ENCODE peak calls at places on chromosomes 16 and 17, in seven cellular contexts. F is ACHN; B is left cardiac atrium; S is CD8-positive, alpha-beta memory T cell; Q is stimulated activated CD8-positive, alpha-beta memory T cell treated with anti-CD3 and anti-CD28 coated beads, Interleukin-7, amount 100 ng/mL, for 1 hour; T is activated naive CD8-positive, alpha-beta T cell treated with anti-CD3 and anti-CD28 coated beads, Interleukin-2, amount 10 ng/mL, durations not matched to agents 7 days and 5 days; D is iris pigment epithelial cell. J is an unnamed sample.

GRCh38 chr16:87132361-87133014 is 184.7 kb downstream of the C16orf95 start:
- DNase-seq in F (no peak), B (peak; percentile 52), S (no peak), Q (no peak), T (no peak), D (peak; percentile 69), J (peak; percentile 64)

GRCh38 chr17:9977175-9977574 is 72.1 kb upstream of the RCVRN start:
- DNase-seq in F (no peak), B (no peak), S (no peak), Q (no peak), T (no peak), D (peak; percentile 11), J (no peak)

GRCh38 chr16:47774661-47775060 is 313.5 kb downstream of the PHKB start:
- DNase-seq in F (no peak), B (no peak), S (no peak), Q (no peak), T (no peak), D (peak; percentile 62), J (peak; percentile 44)

GRCh38 chr17:353838-354234 is 1.2 kb upstream of the RPH3AL start:
- DNase-seq in F (no peak), B (no peak), S (no peak), Q (no peak), T (no peak), D (no peak), J (no peak)

GRCh38 chr16:14682121-14682520 is 12.0 kb downstream of the PLA2G10 start:
- DNase-seq in F (no peak), B (no peak), S (no peak), Q (no peak), T (no peak), D (no peak), J (no peak)

GRCh38 chr16:87851141-87851587 is 18.1 kb downstream of the SLC7A5 start:
- DNase-seq in F (no peak), B (no peak), S (no peak), Q (no peak), T (no peak), D (no peak), J (peak; percentile 69)

GRCh38 chr17:4324463-4324862 is 42.0 kb downstream of the UBE2G1 start:
- DNase-seq in F (no peak), B (no peak), S (no peak), Q (no peak), T (no peak), D (no peak), J (no peak)

GRCh38 chr16:30121741-30122620 is 1.0 kb downstream of the MAPK3 start:
- DNase-seq in F (no peak), B (peak; percentile 87), S (no peak), Q (no peak), T (no peak), D (peak; percentile 6), J (no peak)

GRCh38 chr16:89295071-89295900 is 77.8 kb downstream of the ZNF778 start:
- DNase-seq in F (no peak), B (no peak), S (no peak), Q (no peak), T (no peak), D (no peak), J (no peak)

GRCh38 chr17:37770631-37771518 is 26.0 kb upstream of the HNF1B start:
- DNase-seq in F (peak; percentile 83), B (peak; percentile 45), S (peak; percentile 2), Q (no peak), T (peak; percentile 55), D (peak; percentile 63), J (peak; percentile 49)

GRCh38 chr16:49969356-49970030 is 55.5 kb upstream of the CNEP1R1 start:
- DNase-seq in F (no peak), B (peak; percentile 29), S (no peak), Q (no peak), T (no peak), D (no peak), J (no peak)

GRCh38 chr17:879546-879945 is 97.4 kb downstream of the MRM3 start:
- DNase-seq in F (peak; percentile 95), B (peak; percentile 84), S (peak; percentile 63), Q (peak; percentile 43), T (peak; percentile 70), D (peak; percentile 83), J (peak; percentile 91)

GRCh38 chr16:648786-649589 is at the start of gene WDR90:
- DNase-seq in F (peak; percentile 95), B (peak; percentile 97), S (peak; percentile 90), Q (peak; percentile 85), T (peak; percentile 95), D (peak; percentile 89), J (peak; percentile 89)

GRCh38 chr17:80259642-80260535 is 763 bp upstream of the RNF213 start:
- DNase-seq in F (peak; percentile 86), B (peak; percentile 82), S (peak; percentile 79), Q (no peak), T (peak; percentile 83), D (peak; percentile 75), J (peak; percentile 66)

GRCh38 chr16:10521681-10522274 is 58.6 kb downstream of the EMP2 start:
- DNase-seq in F (peak; percentile 78), B (peak; percentile 51), S (no peak), Q (no peak), T (no peak), D (peak; percentile 50), J (peak; percentile 45)

GRCh38 chr16:27214084-27214961 is 11.0 kb downstream of the KDM8 start:
- DNase-seq in F (no peak), B (no peak), S (no peak), Q (no peak), T (no peak), D (no peak), J (no peak)

GRCh38 chr16:6206080-6206479 is 1108.5 kb upstream of the EEF2KMT start:
- DNase-seq in F (no peak), B (no peak), S (no peak), Q (no peak), T (no peak), D (no peak), J (no peak)

GRCh38 chr16:578870-579405 is 9.2 kb downstream of the PIGQ start:
- DNase-seq in F (peak; percentile 52), B (peak; percentile 77), S (peak; percentile 62), Q (no peak), T (peak; percentile 82), D (peak; percentile 66), J (no peak)

GRCh38 chr17:39813631-39814030 is 50.5 kb downstream of the IKZF3 start:
- DNase-seq in F (no peak), B (no peak), S (peak; percentile 82), Q (no peak), T (peak; percentile 48), D (no peak), J (no peak)

GRCh38 chr17:43728081-43728480 is 30.5 kb downstream of the SOST start:
- DNase-seq in F (no peak), B (no peak), S (no peak), Q (no peak), T (no peak), D (no peak), J (no peak)

GRCh38 chr17:50638572-50638850 is 3.8 kb downstream of the ABCC3 start:
- DNase-seq in F (peak; percentile 80), B (no peak), S (no peak), Q (no peak), T (no peak), D (no peak), J (no peak)

GRCh38 chr17:40124279-40125141 is 2.7 kb downstream of the MSL1 start:
- DNase-seq in F (peak; percentile 32), B (no peak), S (no peak), Q (no peak), T (no peak), D (peak; percentile 53), J (peak; percentile 26)

GRCh38 chr16:28491080-28491969 is 549 bp downstream of the CLN3 start:
- DNase-seq in F (peak; percentile 49), B (peak; percentile 47), S (peak; percentile 7), Q (no peak), T (no peak), D (no peak), J (peak; percentile 61)

GRCh38 chr16:17994027-17994426 is 342.5 kb downstream of the NPIPA8 start:
- DNase-seq in F (no peak), B (no peak), S (no peak), Q (no peak), T (no peak), D (no peak), J (no peak)

GRCh38 chr16:27817038-27817437 is 246.5 kb downstream of the GSG1L start:
- DNase-seq in F (no peak), B (no peak), S (no peak), Q (no peak), T (no peak), D (no peak), J (no peak)

GRCh38 chr17:33523577-33523981 is 230.5 kb upstream of the ASIC2 start:
- DNase-seq in F (no peak), B (no peak), S (no peak), Q (no peak), T (no peak), D (no peak), J (peak; percentile 5)

GRCh38 chr17:951388-952132 is 28.0 kb downstream of the NXN start:
- DNase-seq in F (peak; percentile 97), B (no peak), S (no peak), Q (no peak), T (no peak), D (peak; percentile 86), J (peak; percentile 65)

GRCh38 chr16:88920618-88921602 is 54.5 kb upstream of the PABPN1L start:
- DNase-seq in F (no peak), B (peak; percentile 86), S (no peak), Q (no peak), T (no peak), D (peak; percentile 59), J (no peak)

GRCh38 chr17:74427763-74428153 is 4.1 kb upstream of the GPRC5C start:
- DNase-seq in F (no peak), B (no peak), S (no peak), Q (no peak), T (no peak), D (no peak), J (no peak)

GRCh38 chr16:50178397-50179018 is 25.4 kb downstream of the TENT4B start:
- DNase-seq in F (no peak), B (no peak), S (no peak), Q (no peak), T (no peak), D (no peak), J (no peak)

GRCh38 chr16:51816929-51817328 is 665.9 kb upstream of the SALL1 start:
- DNase-seq in F (no peak), B (no peak), S (no peak), Q (no peak), T (no peak), D (peak; percentile 80), J (no peak)

GRCh38 chr17:3030096-3030495 is 33.3 kb downstream of the OR1D5 start:
- DNase-seq in F (no peak), B (peak; percentile 51), S (no peak), Q (no peak), T (no peak), D (peak; percentile 86), J (no peak)

GRCh38 chr16:2953706-2954105 is 10.4 kb upstream of the KREMEN2 start:
- DNase-seq in F (no peak), B (no peak), S (no peak), Q (no peak), T (no peak), D (no peak), J (no peak)

J was measured in mammary epithelial cell.